ENCODE peak calls at places on chromosome 9, in eight cellular contexts. D is foreskin keratinocyte, P is spleen, Z is IMR-90, N is body of pancreas, F is left lung, X is heart right ventricle, S is fibroblast of lung. E is an unnamed sample.

GRCh38 chr9:119709431-119709830 is 340.2 kb upstream of the BRINP1 start:
- DNase-seq in D (no peak), P (no peak), Z (no peak), N (no peak), F (no peak), X (no peak), S (no peak), E (no peak)

GRCh38 chr9:129280236-129281231 is 102.5 kb upstream of the IER5L start:
- DNase-seq in D (no peak), P (peak; percentile 59), Z (no peak), N (no peak), F (no peak), X (no peak), S (no peak), E (no peak)

GRCh38 chr9:104772707-104773106 is 8.8 kb downstream of the NIPSNAP3B start:
- DNase-seq in D (no peak), P (no peak), Z (no peak), N (no peak), F (no peak), X (no peak), S (no peak), E (peak; percentile 49)

GRCh38 chr9:132877818-132878694 is at the start of gene AK8:
- DNase-seq in D (no peak), P (peak; percentile 92), Z (peak; percentile 66), N (peak; percentile 75), F (peak; percentile 92), X (peak; percentile 79), S (peak; percentile 69), E (peak; percentile 68)

GRCh38 chr9:9614607-9615006 is 998.2 kb downstream of the PTPRD start:
- DNase-seq in D (no peak), P (no peak), Z (no peak), N (no peak), F (no peak), X (no peak), S (no peak), E (no peak)

GRCh38 chr9:109517798-109518435 is 19.8 kb upstream of the PTPN3 start:
- DNase-seq in D (no peak), P (no peak), Z (no peak), N (peak; percentile 72), F (no peak), X (no peak), S (no peak), E (no peak)

GRCh38 chr9:111896942-111897830 is 572 bp downstream of the UGCG start:
- DNase-seq in D (no peak), P (peak; percentile 93), Z (no peak), N (peak; percentile 56), F (peak; percentile 89), X (peak; percentile 69), S (peak; percentile 32), E (peak; percentile 80)

GRCh38 chr9:128056086-128056485 is 11.0 kb downstream of the NAIF1 start:
- DNase-seq in D (no peak), P (no peak), Z (no peak), N (peak; percentile 54), F (no peak), X (no peak), S (no peak), E (no peak)

GRCh38 chr9:103245369-103245768 is 250.2 kb downstream of the CYLC2 start:
- DNase-seq in D (no peak), P (no peak), Z (no peak), N (no peak), F (no peak), X (no peak), S (no peak), E (no peak)

GRCh38 chr9:34328500-34328982 is 527 bp downstream of the KIF24 start:
- DNase-seq in D (peak; percentile 15), P (no peak), Z (no peak), N (no peak), F (no peak), X (no peak), S (no peak), E (no peak)

GRCh38 chr9:99365233-99365980 is 143.3 kb downstream of the SEC61B start:
- DNase-seq in D (no peak), P (no peak), Z (peak; percentile 71), N (no peak), F (no peak), X (no peak), S (peak; percentile 58), E (no peak)

GRCh38 chr9:96618209-96619108 is 1.2 kb downstream of the CDC14B start:
- DNase-seq in D (no peak), P (no peak), Z (peak; percentile 54), N (peak; percentile 66), F (peak; percentile 69), X (peak; percentile 45), S (peak; percentile 51), E (peak; percentile 81)

GRCh38 chr9:114000063-114000454 is 78.0 kb downstream of the AMBP start:
- DNase-seq in D (no peak), P (no peak), Z (no peak), N (no peak), F (no peak), X (no peak), S (no peak), E (no peak)

GRCh38 chr9:110575169-110575568 is 4.4 kb downstream of the SVEP1 start:
- DNase-seq in D (no peak), P (no peak), Z (no peak), N (no peak), F (no peak), X (peak; percentile 14), S (no peak), E (no peak)

GRCh38 chr9:116190997-116191396 is 37.4 kb downstream of the PAPPA start:
- DNase-seq in D (peak; percentile 90), P (no peak), Z (peak; percentile 92), N (no peak), F (no peak), X (no peak), S (peak; percentile 82), E (no peak)

GRCh38 chr9:71767421-71768321 is 642 bp downstream of the CEMIP2 start:
- DNase-seq in D (no peak), P (peak; percentile 88), Z (peak; percentile 26), N (peak; percentile 37), F (peak; percentile 85), X (peak; percentile 15), S (peak; percentile 40), E (no peak)

GRCh38 chr9:94932647-94933415 is 206.3 kb downstream of the AOPEP start:
- DNase-seq in D (no peak), P (no peak), Z (no peak), N (no peak), F (no peak), X (no peak), S (no peak), E (no peak)

GRCh38 chr9:115350548-115350947 is 232.6 kb upstream of the TNC start:
- DNase-seq in D (no peak), P (no peak), Z (peak; percentile 55), N (no peak), F (no peak), X (no peak), S (no peak), E (no peak)

GRCh38 chr9:77977210-77977611 is 54.4 kb downstream of the GNAQ start:
- DNase-seq in D (peak; percentile 74), P (no peak), Z (peak; percentile 73), N (peak; percentile 77), F (no peak), X (peak; percentile 65), S (peak; percentile 72), E (peak; percentile 65)

GRCh38 chr9:114271556-114272510 is 51.1 kb upstream of the ORM1 start:
- DNase-seq in D (no peak), P (peak; percentile 64), Z (peak; percentile 58), N (peak; percentile 69), F (no peak), X (peak; percentile 41), S (peak; percentile 68), E (peak; percentile 67)

GRCh38 chr9:124020520-124021384 is 9.2 kb downstream of the LHX2 start:
- DNase-seq in D (no peak), P (no peak), Z (no peak), N (no peak), F (no peak), X (no peak), S (no peak), E (no peak)
- H3K27me3 ChIP-seq in D (peaks cover 98% of the 10 kb centered on the region), P (peaks cover 98% of the 10 kb centered on the region), Z (peaks cover 91% of the 10 kb centered on the region), N (no peaks in the 10 kb centered on the region), F (peaks cover 94% of the 10 kb centered on the region), X (peaks cover 100% of the 10 kb centered on the region), S (peaks cover 85% of the 10 kb centered on the region), E (peaks cover 67% of the 10 kb centered on the region)

GRCh38 chr9:76598971-76599370 is 140.0 kb downstream of the GCNT1 start:
- DNase-seq in D (no peak), P (no peak), Z (no peak), N (no peak), F (no peak), X (no peak), S (no peak), E (no peak)
- H3K27me3 ChIP-seq in D (no peaks in the 10 kb centered on the region), P (no peaks in the 10 kb centered on the region), Z (no peaks in the 10 kb centered on the region), N (no peaks in the 10 kb centered on the region), F (no peaks in the 10 kb centered on the region), X (peaks cover 3% of the 10 kb centered on the region), S (no peaks in the 10 kb centered on the region), E (no peaks in the 10 kb centered on the region)

GRCh38 chr9:136151848-136152542 is 33.3 kb upstream of the TMEM250 start:
- DNase-seq in D (no peak), P (no peak), Z (no peak), N (no peak), F (peak; percentile 63), X (no peak), S (no peak), E (peak; percentile 15)

GRCh38 chr9:136152543-136152866 is 33.8 kb upstream of the TMEM250 start:
- DNase-seq in D (no peak), P (no peak), Z (no peak), N (no peak), F (no peak), X (no peak), S (no peak), E (no peak)

GRCh38 chr9:136154943-136155342 is 36.3 kb upstream of the TMEM250 start:
- DNase-seq in D (no peak), P (no peak), Z (no peak), N (no peak), F (no peak), X (no peak), S (no peak), E (no peak)

GRCh38 chr9:136152931-136153330 is 34.3 kb upstream of the TMEM250 start:
- DNase-seq in D (no peak), P (no peak), Z (no peak), N (no peak), F (peak; percentile 65), X (no peak), S (no peak), E (no peak)

DNA sequence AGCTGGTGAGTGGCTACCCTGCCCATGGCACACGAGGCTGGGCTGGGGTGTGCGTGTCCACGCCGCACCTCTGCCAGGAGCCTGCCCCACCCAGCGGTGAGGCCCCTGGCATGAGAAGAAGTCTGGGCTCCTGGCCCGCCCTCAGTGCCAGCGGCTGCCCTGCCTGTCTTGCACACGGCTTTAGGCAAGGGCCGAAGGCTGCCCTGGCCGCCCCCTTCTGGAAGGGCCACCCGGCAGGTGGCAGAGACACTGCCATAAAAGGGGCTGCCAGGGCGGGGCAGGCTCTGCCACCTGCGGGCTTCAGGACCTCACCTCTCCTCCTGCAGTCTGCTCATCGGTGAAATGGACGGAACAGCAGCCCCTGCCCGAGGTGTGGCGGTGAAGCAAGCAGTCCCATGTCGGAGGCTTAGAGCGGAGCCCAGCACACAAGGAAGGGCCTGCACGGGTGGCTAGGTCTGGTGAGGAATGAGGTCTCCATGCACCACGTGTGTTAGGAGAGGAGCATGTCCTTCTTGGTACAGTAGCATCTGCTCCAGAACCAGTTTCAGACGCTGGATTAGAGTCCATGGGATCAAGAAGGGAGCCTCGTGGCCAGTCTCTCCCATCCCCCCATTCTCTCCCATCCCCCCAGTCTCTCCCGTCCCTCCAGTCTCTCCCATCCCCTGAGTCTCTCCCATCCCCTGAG is 34.8 kb upstream of the TMEM250 start:
- DNase-seq in D (no peak), P (no peak), Z (no peak), N (no peak), F (peak; percentile 77), X (no peak), S (no peak), E (no peak)
- H3K27me3 ChIP-seq in D (peaks cover 44% of the 10 kb centered on the region), P (peaks cover 24% of the 10 kb centered on the region), Z (peaks cover 46% of the 10 kb centered on the region), N (no peaks in the 10 kb centered on the region), F (peaks cover 9% of the 10 kb centered on the region), X (peaks cover 16% of the 10 kb centered on the region), S (peaks cover 10% of the 10 kb centered on the region), E (no peaks in the 10 kb centered on the region)

GRCh38 chr9:826500-827280 is 14.8 kb upstream of the DMRT1 start:
- DNase-seq in D (no peak), P (peak; percentile 54), Z (no peak), N (no peak), F (no peak), X (no peak), S (no peak), E (no peak)
- H3K27me3 ChIP-seq in D (no peaks in the 10 kb centered on the region), P (no peaks in the 10 kb centered on the region), Z (no peaks in the 10 kb centered on the region), N (no peaks in the 10 kb centered on the region), F (no peaks in the 10 kb centered on the region), X (no peaks in the 10 kb centered on the region), S (no peaks in the 10 kb centered on the region), E (no peaks in the 10 kb centered on the region)

E was measured in heart left ventricle.